ENCODE peak calls at places on chromosomes 1 and 21, in four cellular contexts. W, B, T and H are unnamed samples. For H3K4me1, the result is how much of the 10 kb centered on the place peaks cover.

GRCh38 chr21:35206141-35207125 is 157.3 kb upstream of the RUNX1 start:
- DNase-seq in W (no peak), B (no peak), T (no peak), H (peak)

GRCh38 chr1:57279909-57280666 is 143.8 kb downstream of the DAB1 start:
- DNase-seq in W (no peak), B (no peak), T (no peak), H (no peak)

GRCh38 chr21:26814374-26814773 is 30.8 kb downstream of the ADAMTS1 start:
- DNase-seq in W (no peak), B (no peak), T (no peak), H (no peak)

GRCh38 chr1:81410919-81411318 is 389.8 kb upstream of the ADGRL2 start:
- DNase-seq in W (no peak), B (no peak), T (no peak), H (no peak)

GRCh38 chr1:216686860-216687545 is 36.2 kb downstream of the ESRRG start:
- DNase-seq in W (peak), B (peak), T (no peak), H (peak)

GRCh38 chr1:90106271-90106670 is 111.4 kb downstream of the ZNF326 start:
- DNase-seq in W (peak), B (no peak), T (no peak), H (no peak)

GRCh38 chr1:21820597-21821232 is 8.7 kb downstream of the LDLRAD2 start:
- DNase-seq in W (no peak), B (no peak), T (no peak), H (no peak)

GRCh38 chr1:24805534-24806301 is 60.5 kb downstream of the CLIC4 start:
- DNase-seq in W (no peak), B (no peak), T (peak), H (no peak)

GRCh38 chr1:43975249-43975961 is 645 bp downstream of the ATP6V0B start:
- DNase-seq in W (peak), B (no peak), T (peak), H (peak)

GRCh38 chr1:180581635-180582039 is 22.9 kb downstream of the OVAAL start:
- DNase-seq in W (no peak), B (no peak), T (no peak), H (no peak)

GRCh38 chr1:21816602-21817302 is 4.7 kb downstream of the LDLRAD2 start:
- DNase-seq in W (no peak), B (no peak), T (no peak), H (peak)

DNA sequence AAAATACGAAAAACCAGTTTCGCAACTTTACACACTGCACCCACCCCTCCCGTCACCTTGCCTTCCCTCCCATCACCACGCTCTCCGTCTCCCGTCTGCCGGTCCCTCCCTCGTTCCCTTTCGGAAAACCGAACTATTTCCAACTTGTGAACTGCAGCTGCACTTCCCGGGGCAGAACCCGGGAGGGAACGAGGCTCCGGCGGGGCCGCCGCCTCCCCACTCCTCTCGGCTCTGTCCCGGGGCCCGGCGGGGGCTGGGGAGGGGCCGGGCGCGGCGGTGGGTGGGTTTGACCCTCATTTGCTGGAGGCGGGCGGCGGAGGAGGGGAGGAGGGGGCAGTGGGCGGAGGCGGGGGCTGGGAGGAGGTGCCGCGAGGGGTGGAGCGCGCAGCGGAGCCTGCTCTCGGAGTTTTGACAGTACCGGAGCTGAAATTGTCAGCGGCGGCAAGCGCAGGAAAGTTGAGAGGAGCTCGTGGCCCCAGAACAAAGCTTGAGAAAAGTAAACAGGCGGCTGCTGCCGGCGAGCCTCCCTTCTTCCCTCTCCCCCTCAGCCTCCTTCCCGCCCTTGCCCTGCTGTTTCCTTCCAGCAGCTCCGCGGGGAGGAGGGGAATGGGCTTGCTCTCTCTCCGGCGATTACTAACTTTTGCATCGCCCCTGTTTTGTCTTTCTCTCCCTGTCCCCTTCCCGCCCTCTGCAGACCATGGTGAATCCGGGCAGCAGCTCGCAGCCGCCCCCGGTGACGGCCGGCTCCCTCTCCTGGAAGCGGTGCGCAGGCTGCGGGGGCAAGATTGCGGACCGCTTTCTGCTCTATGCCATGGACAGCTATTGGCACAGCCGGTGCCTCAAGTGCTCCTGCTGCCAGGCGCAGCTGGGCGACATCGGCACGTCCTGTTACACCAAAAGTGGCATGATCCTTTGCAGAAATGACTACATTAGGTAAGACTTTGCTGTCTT is 2.9 kb downstream of the LMO4 start:
- DNase-seq in W (peak), B (peak), T (peak), H (peak)
- H3K4me1 ChIP-seq in W (under half), B (under half), T (under half), H (under half)

DNA sequence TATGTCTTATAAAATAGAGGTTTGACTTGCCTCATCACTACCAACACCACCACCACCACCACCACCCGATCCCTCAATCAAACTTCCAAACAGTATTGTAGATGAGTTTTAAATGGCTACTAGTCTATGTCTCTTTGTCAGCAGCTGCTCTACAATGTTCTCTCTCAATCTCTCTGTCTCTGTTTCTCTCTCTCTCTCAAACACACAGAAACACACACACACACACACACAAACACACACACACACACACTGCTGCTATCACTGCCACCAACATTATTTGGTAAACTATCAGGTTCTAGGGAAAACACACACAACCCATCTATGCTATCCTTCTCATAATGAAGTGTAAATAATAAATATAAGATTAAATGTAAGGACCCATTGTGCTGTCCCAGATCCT is 2.4 kb downstream of the TNFSF4 start:
- DNase-seq in W (no peak), B (no peak), T (no peak), H (no peak)
- H3K4me1 ChIP-seq in W (under half), B (under half), T (under half), H (under half)

GRCh38 chr1:116347678-116348077 is 25.4 kb upstream of the ATP1A1 start:
- DNase-seq in W (no peak), B (no peak), T (no peak), H (no peak)
- H3K4me1 ChIP-seq in W (under half), B (under half), T (under half), H (under half)

GRCh38 chr1:51654000-51654399 is 37.1 kb downstream of the OSBPL9 start:
- DNase-seq in W (no peak), B (no peak), T (no peak), H (no peak)
- H3K4me1 ChIP-seq in W (under half), B (under half), T (under half), H (under half)

GRCh38 chr21:42980959-42981523 is 6.7 kb downstream of the PKNOX1 start:
- DNase-seq in W (no peak), B (no peak), T (no peak), H (no peak)

GRCh38 chr21:42981862-42982261 is 7.5 kb downstream of the PKNOX1 start:
- DNase-seq in W (no peak), B (no peak), T (no peak), H (no peak)

GRCh38 chr21:42983869-42984268 is 9.5 kb downstream of the PKNOX1 start:
- DNase-seq in W (no peak), B (no peak), T (no peak), H (no peak)

GRCh38 chr21:42983102-42983501 is 8.7 kb downstream of the PKNOX1 start:
- DNase-seq in W (no peak), B (no peak), T (no peak), H (no peak)

GRCh38 chr21:42980312-42980958 is 6.1 kb downstream of the PKNOX1 start:
- DNase-seq in W (no peak), B (no peak), T (no peak), H (no peak)
- H3K4me1 ChIP-seq in W (under half), B (under half), T (under half), H (under half)

GRCh38 chr1:212647004-212647403 is 38.4 kb downstream of the ATF3 start:
- DNase-seq in W (no peak), B (no peak), T (no peak), H (no peak)

GRCh38 chr1:212646588-212646987 is 38.0 kb downstream of the ATF3 start:
- DNase-seq in W (no peak), B (no peak), T (no peak), H (no peak)

GRCh38 chr1:212648431-212648830 is 39.9 kb downstream of the ATF3 start:
- DNase-seq in W (no peak), B (no peak), T (no peak), H (no peak)

GRCh38 chr1:212644866-212645556 is 36.5 kb downstream of the ATF3 start:
- DNase-seq in W (no peak), B (no peak), T (no peak), H (no peak)

DNA sequence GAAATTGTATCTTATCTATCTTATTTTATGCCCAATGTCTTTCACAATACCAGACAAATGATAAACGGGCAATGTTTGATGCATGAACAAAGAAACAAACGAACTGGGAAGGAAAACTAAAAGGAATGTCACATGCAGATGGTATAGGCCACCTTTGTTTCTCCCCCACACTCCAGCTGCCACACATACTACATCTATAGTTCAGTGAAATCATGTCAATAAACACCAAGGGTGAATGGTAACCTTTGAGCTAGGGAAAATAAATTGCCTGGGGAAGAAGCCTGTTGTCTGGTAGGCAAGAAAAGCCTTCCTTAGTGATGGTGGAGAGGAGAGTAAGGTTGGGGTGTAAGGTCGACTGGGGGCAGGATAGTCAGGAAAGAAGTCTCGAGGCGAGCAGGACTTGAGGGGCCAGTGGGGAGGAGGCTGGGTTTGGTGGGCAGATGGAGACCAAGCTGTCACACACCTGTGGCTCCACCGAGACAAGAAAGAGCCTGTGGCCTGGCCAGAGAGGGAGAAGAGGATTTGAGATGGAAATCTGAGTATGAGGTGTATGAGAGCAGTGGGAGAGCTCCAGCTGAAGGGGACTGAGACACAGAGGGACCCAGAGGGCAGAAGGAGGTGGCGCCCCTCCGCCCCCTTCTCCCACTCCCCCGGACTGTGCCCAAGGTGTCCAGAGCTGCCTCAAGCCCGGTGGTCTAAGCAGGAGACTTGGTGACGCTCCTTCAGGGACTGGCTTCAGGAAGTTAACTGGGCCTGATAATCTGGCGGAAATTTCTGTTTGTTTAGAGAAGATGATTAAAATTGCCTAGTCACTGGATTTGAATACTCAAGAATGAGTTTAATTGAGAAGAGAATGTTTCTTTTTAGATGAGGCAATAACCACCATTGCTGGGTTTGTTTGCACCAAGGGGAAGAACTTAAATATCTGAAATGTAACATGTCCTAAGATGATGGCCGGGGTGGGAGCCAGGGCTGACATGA is 37.3 kb downstream of the ATF3 start:
- DNase-seq in W (no peak), B (no peak), T (no peak), H (no peak)
- H3K4me1 ChIP-seq in W (under half), B (under half), T (under half), H (under half)

DNA sequence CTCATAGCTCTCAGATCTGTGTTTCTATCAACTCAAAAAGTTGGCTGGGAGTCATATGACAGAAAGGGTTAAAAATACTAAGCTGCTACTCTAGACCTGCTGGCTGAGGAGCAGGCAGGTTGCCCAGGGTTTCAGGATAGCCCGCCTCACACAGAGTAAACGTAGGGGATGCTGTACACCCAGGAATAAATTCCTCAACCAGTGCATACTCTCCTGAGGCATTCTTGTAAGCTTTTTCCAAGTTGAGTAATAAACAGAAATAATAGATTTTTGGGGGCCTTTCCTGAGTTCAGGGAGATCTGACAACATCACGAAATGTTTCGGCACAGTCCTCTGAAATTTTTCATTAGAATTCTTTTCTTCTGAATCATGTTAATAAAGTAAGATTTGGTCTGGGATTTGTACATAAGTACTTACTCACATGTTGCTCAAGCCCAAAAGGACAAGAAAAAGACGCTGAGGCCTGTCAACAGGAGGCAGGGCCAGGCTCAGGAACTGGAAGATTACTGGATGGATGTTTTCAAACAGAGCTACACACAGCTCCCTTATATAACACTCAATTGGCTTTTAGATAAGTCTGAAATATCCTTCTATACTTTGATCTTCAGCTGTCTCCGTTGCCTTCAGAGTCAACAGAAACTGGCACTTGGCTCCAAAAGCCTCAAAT is 41.0 kb downstream of the TGFBR3 start:
- DNase-seq in W (no peak), B (no peak), T (peak), H (no peak)
- H3K4me1 ChIP-seq in W (under half), B (under half), T (under half), H (under half)

DNA sequence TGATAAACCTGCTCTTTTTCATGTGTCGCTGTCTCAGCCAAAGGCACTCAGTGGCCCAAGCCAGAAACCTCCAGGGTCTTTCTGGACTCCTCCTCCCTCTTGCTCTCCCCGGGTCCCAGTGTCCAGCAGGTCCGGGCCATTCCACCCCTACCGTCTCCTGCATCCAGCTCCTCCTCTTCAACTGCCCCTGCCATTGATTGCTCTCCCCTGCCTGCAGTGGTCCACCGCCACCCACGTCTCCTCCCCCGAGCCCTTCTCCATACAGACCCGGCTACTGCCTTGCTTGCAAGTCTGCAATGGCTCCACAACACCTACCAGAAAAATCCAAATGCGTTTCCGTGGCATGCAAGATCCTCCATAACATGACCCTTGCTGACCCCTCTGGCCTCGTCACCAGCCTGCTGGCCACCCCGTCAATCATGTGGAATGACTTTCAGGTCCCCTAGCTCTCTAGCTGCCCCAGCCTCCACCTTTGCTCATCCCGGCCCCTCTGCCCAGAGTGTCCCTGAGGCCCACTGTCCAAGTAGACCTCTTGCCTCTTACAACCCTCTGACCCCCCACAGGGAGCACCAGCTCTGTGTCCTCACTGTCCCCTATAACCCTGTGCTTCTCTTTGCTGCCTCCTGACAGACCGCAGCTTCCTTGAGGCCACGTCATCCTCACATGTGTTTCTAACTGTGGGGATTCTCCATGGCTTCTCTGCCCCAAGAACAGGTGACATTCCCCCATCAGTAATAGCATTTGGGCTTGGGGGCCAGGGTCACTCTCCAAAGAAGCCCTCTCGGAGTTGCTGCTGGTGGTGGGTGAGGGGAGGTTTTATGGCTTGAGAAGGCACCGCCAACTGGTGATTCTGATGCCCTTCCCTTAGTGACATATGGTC is 15.0 kb downstream of the CACNA1S start:
- DNase-seq in W (no peak), B (no peak), T (no peak), H (no peak)
- H3K4me1 ChIP-seq in W (under half), B (under half), T (under half), H (under half)

GRCh38 chr1:23546897-23547596 is 12.3 kb downstream of the ID3 start:
- DNase-seq in W (no peak), B (no peak), T (no peak), H (no peak)
- H3K4me1 ChIP-seq in W (under half), B (under half), T (under half), H (under half)

GRCh38 chr1:207088731-207089626 is at the start of gene C4BPB:
- DNase-seq in W (peak), B (no peak), T (no peak), H (no peak)
- H3K4me1 ChIP-seq in W (under half), B (under half), T (under half), H (under half)